ENCODE peak calls at places on chromosomes 1 and 21, in five cellular contexts. H is mesothelial cell of epicardium; W is nephron progenitor cell; L is DND-41; E is CD8-positive, alpha-beta T cell. V is an unnamed sample.

GRCh38 chr1:178953538-178954207 is 72.0 kb upstream of the FAM20B start:
- DNase-seq in H (no peak), W (no peak), L (no peak), E (no peak), V (no peak)

GRCh38 chr1:12617511-12617900 is 504 bp downstream of the DHRS3 start:
- DNase-seq in H (no peak), W (no peak), L (no peak), E (no peak), V (no peak)

GRCh38 chr1:222909586-222909985 is 94.7 kb downstream of the DISP1 start:
- DNase-seq in H (no peak), W (no peak), L (no peak), E (no peak), V (no peak)

GRCh38 chr1:230002164-230002803 is 64.8 kb upstream of the GALNT2 start:
- DNase-seq in H (no peak), W (no peak), L (no peak), E (no peak), V (no peak)

GRCh38 chr1:10529096-10529495 is 54.3 kb downstream of the PEX14 start:
- DNase-seq in H (no peak), W (no peak), L (no peak), E (no peak), V (no peak)

GRCh38 chr1:35539824-35540261 is 17.4 kb downstream of the KIAA0319L start:
- DNase-seq in H (no peak), W (no peak), L (no peak), E (no peak), V (no peak)

GRCh38 chr1:223707270-223708000 is 4.9 kb upstream of the CAPN2 start:
- DNase-seq in H (no peak), W (no peak), L (no peak), E (no peak), V (no peak)

GRCh38 chr1:18279713-18280074 is 172.1 kb downstream of the IGSF21 start:
- DNase-seq in H (no peak), W (no peak), L (no peak), E (no peak), V (no peak)

GRCh38 chr1:209622841-209623829 is 29.1 kb downstream of the LAMB3 start:
- DNase-seq in H (no peak), W (no peak), L (no peak), E (no peak), V (no peak)

GRCh38 chr1:67883069-67883468 is 49.8 kb upstream of the GNG12 start:
- DNase-seq in H (no peak), W (no peak), L (no peak), E (no peak), V (no peak)

GRCh38 chr1:176374967-176375569 is 87.9 kb upstream of the PAPPA2 start:
- DNase-seq in H (peak; percentile 87), W (peak; percentile 88), L (peak; percentile 82), E (no peak), V (no peak)

GRCh38 chr1:54819195-54819536 is 18.0 kb upstream of the TTC22 start:
- DNase-seq in H (peak; percentile 40), W (no peak), L (no peak), E (no peak), V (no peak)

GRCh38 chr1:67336157-67336556 is 28.5 kb downstream of the IL12RB2 start:
- DNase-seq in H (no peak), W (no peak), L (no peak), E (no peak), V (no peak)

GRCh38 chr21:37828515-37828914 is 87.7 kb downstream of the KCNJ6 start:
- DNase-seq in H (no peak), W (no peak), L (no peak), E (no peak), V (no peak)

GRCh38 chr1:36924282-36924791 is 110.0 kb downstream of the GRIK3 start:
- DNase-seq in H (peak; percentile 87), W (peak; percentile 98), L (peak; percentile 76), E (no peak), V (no peak)

GRCh38 chr1:89603651-89604413 is 29.1 kb upstream of the LRRC8C start:
- DNase-seq in H (no peak), W (no peak), L (no peak), E (no peak), V (no peak)

GRCh38 chr1:28028873-28029654 is 59.3 kb downstream of the EYA3 start:
- DNase-seq in H (no peak), W (no peak), L (no peak), E (no peak), V (no peak)

GRCh38 chr1:45327644-45328515 is 1.2 kb downstream of the HPDL start:
- DNase-seq in H (no peak), W (no peak), L (peak; percentile 33), E (no peak), V (no peak)

GRCh38 chr1:7507620-7508019 is 263.5 kb upstream of the VAMP3 start:
- DNase-seq in H (no peak), W (no peak), L (no peak), E (no peak), V (no peak)

GRCh38 chr1:232705815-232706575 is 76.1 kb upstream of the SIPA1L2 start:
- DNase-seq in H (no peak), W (no peak), L (no peak), E (no peak), V (no peak)

GRCh38 chr1:22286491-22286890 is 143.6 kb upstream of the WNT4 start:
- DNase-seq in H (no peak), W (no peak), L (no peak), E (no peak), V (no peak)

GRCh38 chr1:9792156-9793042 is 31.4 kb downstream of the CLSTN1 start:
- DNase-seq in H (no peak), W (peak; percentile 65), L (no peak), E (no peak), V (no peak)

GRCh38 chr1:243213045-243213787 is 41.9 kb downstream of the CEP170 start:
- DNase-seq in H (no peak), W (no peak), L (no peak), E (no peak), V (no peak)

GRCh38 chr1:162856260-162856659 is 4.7 kb downstream of the CCDC190 start:
- DNase-seq in H (no peak), W (no peak), L (no peak), E (no peak), V (no peak)

GRCh38 chr1:98355656-98356384 is 305.7 kb upstream of the SNX7 start:
- DNase-seq in H (no peak), W (no peak), L (no peak), E (no peak), V (no peak)

GRCh38 chr1:116988248-116988647 is 13.3 kb upstream of the CD101 start:
- DNase-seq in H (no peak), W (no peak), L (no peak), E (no peak), V (no peak)

GRCh38 chr1:207404849-207405525 is 49.1 kb upstream of the CR2 start:
- DNase-seq in H (no peak), W (no peak), L (no peak), E (no peak), V (no peak)

GRCh38 chr1:207398986-207399385 is 55.1 kb upstream of the CR2 start:
- DNase-seq in H (no peak), W (no peak), L (no peak), E (no peak), V (no peak)

GRCh38 chr1:207397525-207397926 is 56.6 kb upstream of the CR2 start:
- DNase-seq in H (no peak), W (no peak), L (no peak), E (no peak), V (no peak)

GRCh38 chr1:207402744-207403143 is 51.4 kb upstream of the CR2 start:
- DNase-seq in H (no peak), W (no peak), L (no peak), E (no peak), V (no peak)

GRCh38 chr1:207401578-207401977 is 52.5 kb upstream of the CR2 start:
- DNase-seq in H (no peak), W (no peak), L (no peak), E (no peak), V (no peak)
- TF ChIP-seq CTCF in H (no peak), W (no peak), L (peak; percentile 33), E (no peak), V (no peak)

DNA sequence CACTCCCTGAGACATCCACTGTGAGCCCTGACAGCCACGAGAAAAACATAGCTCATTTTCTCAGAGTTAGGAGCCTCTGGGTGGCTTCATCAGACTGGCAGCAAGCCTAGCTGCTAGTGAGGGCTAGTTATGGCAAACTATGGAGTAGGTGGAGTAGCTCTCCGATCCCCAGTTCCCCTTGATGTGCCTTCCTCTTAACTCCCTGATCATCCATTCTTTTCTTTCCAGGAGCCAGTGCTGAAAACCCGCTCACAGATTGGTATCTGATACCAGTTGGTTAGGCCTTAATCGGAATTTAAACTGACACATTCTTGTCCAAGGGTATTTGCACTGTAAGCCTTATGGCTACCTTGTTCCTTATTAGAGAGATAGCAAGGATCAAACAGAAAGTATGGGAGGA is 31.4 kb upstream of the PAXBP1 start:
- DNase-seq in H (no peak), W (no peak), L (no peak), E (no peak), V (no peak)
- TF ChIP-seq CTCF in H (no peak), W (no peak), L (no peak), E (no peak), V (no peak)

DNA sequence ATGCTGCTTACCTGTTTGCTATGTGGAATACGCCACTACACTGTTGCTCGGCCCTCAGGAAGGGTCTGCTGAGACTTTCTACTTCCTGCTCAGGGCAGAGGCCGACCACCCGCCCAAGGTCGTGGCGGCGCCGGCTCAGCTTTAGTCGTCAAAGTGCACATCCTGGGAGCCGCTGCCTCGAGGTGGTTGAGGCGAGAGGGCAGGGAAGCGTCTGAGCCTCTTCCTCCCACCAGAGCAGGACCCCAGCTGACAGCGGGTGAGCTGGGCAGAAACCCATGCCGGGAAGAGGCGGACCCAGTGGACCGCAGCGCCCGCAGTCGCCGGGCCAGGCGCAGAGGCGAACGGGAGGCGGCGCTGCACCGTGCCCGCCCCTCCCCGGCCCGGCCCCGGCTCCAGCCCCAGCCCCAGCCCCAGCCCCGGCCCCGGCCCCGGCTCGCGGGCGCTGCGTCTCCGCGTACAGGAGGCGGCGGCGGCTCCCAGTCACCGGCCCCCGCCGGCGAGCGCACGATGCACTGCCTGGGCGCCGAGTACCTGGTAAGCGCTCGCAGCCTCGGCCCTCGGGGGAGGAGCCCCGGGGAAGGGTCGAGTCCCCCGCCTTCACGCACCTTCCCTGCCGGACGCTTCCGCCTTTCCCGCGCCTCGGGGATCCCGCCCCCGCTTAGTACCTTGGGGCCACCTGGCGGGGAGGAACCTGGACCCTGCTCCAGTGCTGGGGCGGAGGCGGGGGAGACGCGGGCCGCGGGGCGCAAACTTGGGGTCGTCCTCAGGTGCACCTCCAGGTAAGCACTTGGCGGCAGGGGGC is at the start of gene SLC44A3:
- DNase-seq in H (peak; percentile 71), W (peak; percentile 79), L (no peak), E (no peak), V (no peak)
- TF ChIP-seq CTCF in H (no peak), W (no peak), L (no peak), E (no peak), V (no peak)

GRCh38 chr1:174160109-174160473 is 771 bp downstream of the RABGAP1L start:
- DNase-seq in H (peak; percentile 40), W (peak; percentile 39), L (no peak), E (no peak), V (no peak)

GRCh38 chr1:174159253-174160108 is at the start of gene RABGAP1L:
- DNase-seq in H (peak; percentile 92), W (peak; percentile 95), L (peak; percentile 96), E (peak; percentile 91), V (peak; percentile 89)

GRCh38 chr1:174157157-174157806 is 2.0 kb upstream of the RABGAP1L start:
- DNase-seq in H (no peak), W (no peak), L (no peak), E (no peak), V (no peak)

GRCh38 chr1:174160603-174161002 is 1.3 kb downstream of the RABGAP1L start:
- DNase-seq in H (no peak), W (no peak), L (no peak), E (no peak), V (no peak)

GRCh38 chr1:174158767-174159252 is 510 bp upstream of the RABGAP1L start:
- DNase-seq in H (no peak), W (no peak), L (no peak), E (no peak), V (no peak)
- TF ChIP-seq CTCF in H (no peak), W (no peak), L (no peak), E (no peak), V (no peak)